ENCODE peak calls at places on chromosomes 11 and 22, in six cellular contexts. I is HepG2, N is upper lobe of left lung, W is HCT116, U is GM12878, D is K562. Z is an unnamed sample.

GRCh38 chr11:16979708-16980622 is 34.2 kb downstream of the PLEKHA7 start:
- ATAC-seq in I (no peak), N (no peak), W (no peak), U (no peak), D (no peak), Z (no peak)

GRCh38 chr11:66624450-66624849 is 8.0 kb downstream of the RBM14 start:
- ATAC-seq in I (peak; percentile 13), N (no peak), W (no peak), U (no peak), D (no peak), Z (no peak)

GRCh38 chr11:48050304-48050703 is 69.9 kb downstream of the PTPRJ start:
- ATAC-seq in I (no peak), N (no peak), W (no peak), U (no peak), D (no peak), Z (no peak)

GRCh38 chr11:46901156-46901555 is 17.2 kb downstream of the LRP4 start:
- ATAC-seq in I (no peak), N (no peak), W (no peak), U (no peak), D (no peak), Z (no peak)

GRCh38 chr11:93773601-93774200 is 10.4 kb upstream of the MED17 start:
- ATAC-seq in I (peak; percentile 7), N (peak; percentile 49), W (no peak), U (no peak), D (no peak), Z (no peak)

GRCh38 chr11:19676508-19677379 is 35.9 kb upstream of the NAV2 start:
- ATAC-seq in I (no peak), N (no peak), W (no peak), U (no peak), D (no peak), Z (no peak)

GRCh38 chr11:130652671-130653335 is 204.4 kb downstream of the ADAMTS15 start:
- ATAC-seq in I (no peak), N (peak; percentile 50), W (no peak), U (no peak), D (no peak), Z (peak; percentile 88)

GRCh38 chr11:128171496-128171895 is 415.9 kb downstream of the ETS1 start:
- ATAC-seq in I (no peak), N (no peak), W (no peak), U (no peak), D (no peak), Z (no peak)

GRCh38 chr11:85809881-85810280 is 1.1 kb downstream of the SYTL2 start:
- ATAC-seq in I (peak; percentile 70), N (peak; percentile 44), W (no peak), U (peak; percentile 16), D (peak; percentile 35), Z (no peak)

GRCh38 chr11:109641549-109641948 is 219.6 kb downstream of the C11orf87 start:
- ATAC-seq in I (no peak), N (no peak), W (no peak), U (peak; percentile 47), D (no peak), Z (no peak)

GRCh38 chr11:35087648-35088047 is 51.3 kb upstream of the CD44 start:
- ATAC-seq in I (no peak), N (peak; percentile 43), W (no peak), U (no peak), D (no peak), Z (peak; percentile 32)

GRCh38 chr11:41119484-41119883 is 340.0 kb downstream of the LRRC4C start:
- ATAC-seq in I (no peak), N (no peak), W (no peak), U (peak; percentile 74), D (no peak), Z (no peak)

GRCh38 chr22:44274918-44275665 is 37.7 kb downstream of the SHISAL1 start:
- ATAC-seq in I (no peak), N (no peak), W (no peak), U (no peak), D (no peak), Z (no peak)

GRCh38 chr11:47188262-47188661 is 2.0 kb upstream of the PACSIN3 start:
- ATAC-seq in I (no peak), N (no peak), W (no peak), U (no peak), D (no peak), Z (no peak)

GRCh38 chr11:5620606-5621521 is 3.9 kb upstream of the TRIM34 start:
- ATAC-seq in I (peak; percentile 72), N (peak; percentile 79), W (no peak), U (no peak), D (peak; percentile 37), Z (no peak)

GRCh38 chr22:11626422-11626773 is 3901.6 kb upstream of the OR11H1 start:
- ATAC-seq in I (no peak), N (no peak), W (no peak), U (no peak), D (no peak), Z (no peak)

GRCh38 chr11:69594481-69594880 is 46.5 kb upstream of the CCND1 start:
- ATAC-seq in I (no peak), N (no peak), W (no peak), U (no peak), D (no peak), Z (no peak)

GRCh38 chr11:69593851-69594250 is 47.1 kb upstream of the CCND1 start:
- ATAC-seq in I (peak; percentile 25), N (no peak), W (peak; percentile 70), U (no peak), D (peak; percentile 90), Z (no peak)

GRCh38 chr11:69598147-69598546 is 42.8 kb upstream of the CCND1 start:
- ATAC-seq in I (no peak), N (no peak), W (peak; percentile 66), U (no peak), D (no peak), Z (no peak)

GRCh38 chr11:69592986-69593385 is 48.0 kb upstream of the CCND1 start:
- ATAC-seq in I (no peak), N (no peak), W (no peak), U (no peak), D (no peak), Z (no peak)

DNA sequence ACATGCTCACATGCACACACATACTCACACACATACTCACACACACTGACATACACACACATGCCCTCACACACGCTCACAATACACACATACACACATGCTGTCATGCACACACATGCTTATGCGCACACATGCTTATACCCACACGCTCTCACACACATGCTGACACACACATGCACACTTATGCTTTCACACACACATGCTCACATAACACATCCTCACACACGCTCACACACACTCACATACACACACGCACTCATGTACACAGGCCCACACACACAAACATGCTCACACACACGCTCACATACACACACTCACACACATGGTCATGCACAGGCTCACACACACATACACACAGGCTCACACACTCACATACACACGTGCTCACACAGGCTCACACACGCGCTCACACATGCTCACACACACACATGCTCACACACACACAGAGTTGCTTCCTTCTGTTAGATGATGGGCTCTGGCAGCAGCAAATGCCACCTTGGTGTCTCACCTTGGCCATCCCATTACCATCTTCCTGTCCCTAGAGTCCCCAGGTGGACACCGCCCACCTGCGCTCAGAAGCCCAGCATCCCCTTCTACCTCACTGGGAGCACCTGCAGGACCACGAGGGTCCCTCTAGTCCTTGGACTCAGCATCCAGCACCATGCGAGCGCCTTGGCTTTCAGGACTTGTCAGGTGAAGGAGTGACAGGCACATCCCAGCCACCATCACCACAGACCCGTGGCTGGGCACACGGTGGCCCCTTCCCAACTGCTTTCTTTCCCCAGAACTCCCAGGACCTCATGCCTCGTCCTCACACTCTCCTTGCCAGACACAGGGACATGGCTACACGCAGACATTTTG is 44.9 kb upstream of the CCND1 start:
- ATAC-seq in I (no peak), N (no peak), W (no peak), U (no peak), D (no peak), Z (no peak)
- TF ChIP-seq POLR2AphosphoS5 in I (no peak), N (no peak), W (no peak), U (no peak), D (no peak), Z (no peak)

DNA sequence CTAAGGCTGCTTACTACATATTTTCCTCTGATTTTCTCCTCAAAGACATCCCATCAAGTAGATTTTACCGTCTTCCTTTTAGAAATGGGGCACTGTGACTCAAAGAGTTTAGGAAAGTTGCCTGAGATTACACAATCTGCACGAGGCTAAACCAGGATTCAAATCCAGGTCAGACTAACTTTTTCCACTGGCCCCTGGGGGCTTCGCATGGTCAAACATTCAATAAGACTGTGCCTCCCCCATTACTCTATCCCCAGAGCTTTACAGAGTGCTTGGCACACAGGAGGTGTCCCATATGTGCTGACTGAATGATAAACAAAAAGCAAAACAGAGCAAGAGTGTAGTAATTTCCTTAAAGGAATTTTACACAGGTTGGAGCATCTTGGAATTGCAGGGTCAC is 118.1 kb upstream of the TEAD1 start:
- ATAC-seq in I (no peak), N (no peak), W (no peak), U (no peak), D (no peak), Z (peak; percentile 46)
- H3K27ac ChIP-seq in I (no peak overlapping the region), N (no peak overlapping the region), W (no peak overlapping the region), U (no peak overlapping the region), D (no peak overlapping the region), Z (peak overlapping the region; percentile 83)

DNA sequence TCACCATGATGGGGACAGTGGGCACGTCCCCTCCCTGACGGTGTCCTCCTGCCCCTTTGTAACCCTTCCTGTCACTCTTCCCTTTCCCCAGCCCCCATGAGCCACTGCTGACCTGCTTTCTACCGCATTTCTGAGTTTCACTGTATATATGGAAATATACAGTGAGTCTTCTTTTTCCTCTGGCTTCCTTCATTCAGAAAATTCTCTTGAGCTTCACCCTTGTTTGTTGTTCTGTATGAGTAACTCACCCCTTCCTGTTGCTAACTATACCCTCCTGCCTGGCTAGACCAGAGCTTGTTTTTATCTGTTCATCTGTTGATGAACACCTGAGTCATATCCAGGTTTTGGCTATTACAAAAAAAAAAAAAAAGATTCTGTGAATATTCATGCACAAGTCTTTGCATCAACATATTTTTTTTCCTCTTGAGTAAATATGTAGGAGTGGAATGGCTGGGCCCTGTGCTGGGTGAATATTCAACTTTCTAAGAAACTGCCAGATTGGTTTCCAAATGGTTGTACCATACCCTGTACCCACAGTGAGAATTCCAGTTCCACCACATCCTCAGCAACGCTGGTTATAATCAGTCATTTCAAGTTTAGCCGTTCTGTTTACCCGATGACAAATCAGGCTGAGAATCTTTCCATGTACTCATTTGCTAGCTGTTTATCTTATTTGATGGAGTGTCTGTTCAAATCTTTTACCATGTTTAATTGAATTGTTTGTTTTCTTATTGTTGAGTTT is 62.0 kb downstream of the IGF2 start:
- ATAC-seq in I (no peak), N (no peak), W (peak; percentile 47), U (no peak), D (no peak), Z (no peak)
- H3K4me3 ChIP-seq in I (no peak overlapping the region), N (no peak overlapping the region), W (no peak overlapping the region), U (no peak overlapping the region), D (no peak overlapping the region), Z (no peak overlapping the region)

DNA sequence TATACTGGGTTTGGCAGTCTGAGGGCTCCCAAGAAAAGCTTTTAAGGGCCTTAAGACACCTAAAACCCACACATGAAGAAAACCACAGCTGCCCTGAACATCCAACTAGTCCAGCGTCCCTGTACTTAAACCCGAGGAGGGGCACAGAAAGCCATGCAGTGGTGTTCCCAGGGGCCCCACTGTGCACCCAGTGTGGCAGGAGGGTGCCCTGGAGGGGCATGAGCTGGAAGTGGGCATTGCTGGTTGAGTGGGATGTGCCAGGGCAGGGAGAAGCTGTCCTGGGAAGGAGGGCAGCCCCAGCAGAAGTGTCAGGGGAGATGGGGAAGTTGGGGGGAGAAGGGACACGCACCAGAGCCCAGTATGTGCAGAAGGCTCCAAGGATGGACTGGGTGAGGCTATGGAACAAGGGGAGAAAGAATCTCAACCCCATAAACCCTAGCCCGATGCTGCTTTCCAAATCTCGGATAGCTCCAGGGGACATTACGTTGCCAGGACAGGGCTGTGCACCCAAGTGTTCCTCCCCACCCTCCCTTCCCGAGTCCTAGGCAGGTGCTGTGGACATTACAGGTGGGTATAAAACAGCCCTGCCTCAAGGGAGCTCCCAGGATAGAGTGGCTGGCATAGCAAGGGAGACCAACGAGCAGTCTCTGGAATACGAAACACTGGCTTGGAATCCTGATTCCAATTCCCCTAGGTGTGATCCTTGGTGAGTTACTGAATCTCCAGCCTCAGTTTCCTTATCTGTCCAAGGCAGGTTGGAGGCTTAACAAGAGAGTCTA is 44.2 kb downstream of the SHANK2 start:
- ATAC-seq in I (no peak), N (no peak), W (no peak), U (no peak), D (no peak), Z (no peak)
- TF ChIP-seq POLR2AphosphoS5 in I (no peak), N (no peak), W (no peak), U (no peak), D (no peak), Z (no peak)

Z was measured in gastroesophageal sphincter.